ENCODE peak calls at places on chromosome 15, in four cellular contexts. I is heart left ventricle, P is astrocyte of the cerebellum, W is choroid plexus epithelial cell. N is an unnamed sample.

GRCh38 chr15:68356778-68357177 is 75.2 kb downstream of the ITGA11 start:
- DNase-seq in I (no peak), P (no peak), W (no peak), N (no peak)

GRCh38 chr15:84766461-84767005 is 18.1 kb downstream of the ZNF592 start:
- DNase-seq in I (no peak), P (no peak), W (no peak), N (no peak)

GRCh38 chr15:43488790-43489585 is 4.0 kb downstream of the TP53BP1 start:
- DNase-seq in I (no peak), P (no peak), W (peak), N (no peak)

GRCh38 chr15:85564686-85565085 is 184.3 kb downstream of the AKAP13 start:
- DNase-seq in I (no peak), P (no peak), W (peak), N (no peak)

GRCh38 chr15:70259640-70260066 is 161.9 kb upstream of the TLE3 start:
- DNase-seq in I (no peak), P (no peak), W (no peak), N (no peak)

GRCh38 chr15:57551717-57552677 is 39.7 kb upstream of the MYZAP start:
- DNase-seq in I (peak), P (peak), W (peak), N (no peak)

GRCh38 chr15:33278816-33279612 is 31.8 kb upstream of the RYR3 start:
- DNase-seq in I (no peak), P (peak), W (peak), N (no peak)

GRCh38 chr15:73755481-73755880 is 2.3 kb upstream of the INSYN1 start:
- DNase-seq in I (no peak), P (no peak), W (no peak), N (no peak)

GRCh38 chr15:93414576-93415231 is 325.7 kb upstream of the RGMA start:
- DNase-seq in I (no peak), P (no peak), W (no peak), N (no peak)

GRCh38 chr15:22795206-22796063 is 9.0 kb downstream of the NIPA1 start:
- DNase-seq in I (no peak), P (no peak), W (no peak), N (no peak)

GRCh38 chr15:100930306-100930848 is 11.2 kb downstream of the LRRK1 start:
- DNase-seq in I (no peak), P (no peak), W (no peak), N (no peak)

GRCh38 chr15:64503197-64503596 is 42.8 kb downstream of the ZNF609 start:
- DNase-seq in I (no peak), P (no peak), W (peak), N (no peak)

GRCh38 chr15:89707577-89707976 is 17.0 kb downstream of the WDR93 start:
- DNase-seq in I (no peak), P (no peak), W (no peak), N (no peak)

GRCh38 chr15:61364871-61365270 is 135.8 kb upstream of the RORA start:
- DNase-seq in I (no peak), P (no peak), W (no peak), N (peak)

GRCh38 chr15:73231661-73232443 is 136.9 kb downstream of the HCN4 start:
- DNase-seq in I (no peak), P (peak), W (no peak), N (no peak)

GRCh38 chr15:44616974-44617373 is 46.5 kb downstream of the SPG11 start:
- DNase-seq in I (no peak), P (no peak), W (no peak), N (no peak)

GRCh38 chr15:68526269-68526668 is 52.5 kb upstream of the CORO2B start:
- DNase-seq in I (no peak), P (no peak), W (peak), N (no peak)

GRCh38 chr15:22933641-22934061 is 46.5 kb downstream of the CYFIP1 start:
- DNase-seq in I (no peak), P (peak), W (peak), N (no peak)

GRCh38 chr15:98914626-98915025 is 93.0 kb downstream of the PGPEP1L start:
- DNase-seq in I (no peak), P (peak), W (peak), N (no peak)

GRCh38 chr15:92909131-92909781 is 9.1 kb downstream of the CHD2 start:
- DNase-seq in I (no peak), P (peak), W (peak), N (no peak)

GRCh38 chr15:70669966-70670658 is 93.2 kb downstream of the UACA start:
- DNase-seq in I (peak), P (no peak), W (no peak), N (no peak)

GRCh38 chr15:26888761-26889160 is 21.9 kb downstream of the GABRA5 start:
- DNase-seq in I (no peak), P (no peak), W (no peak), N (peak)

DNA sequence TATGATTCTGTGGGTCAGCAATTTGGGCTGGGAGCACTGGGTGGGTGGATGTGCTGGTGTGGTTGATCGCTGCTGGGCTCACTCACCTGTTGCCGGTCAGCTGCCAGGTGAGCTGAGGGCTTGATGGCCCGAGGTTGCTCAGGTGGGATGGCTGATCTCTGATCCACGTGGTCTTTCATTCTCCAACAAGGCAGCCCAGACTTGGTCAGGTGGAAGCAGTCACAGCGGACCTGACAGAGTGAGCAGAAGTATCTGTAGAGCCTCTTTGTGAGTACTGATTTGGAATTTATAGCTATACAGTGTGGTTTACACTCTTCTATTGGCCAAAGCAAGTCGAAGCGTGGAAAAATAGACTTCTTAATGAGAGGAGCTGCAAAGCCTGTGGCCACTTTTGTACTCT is 97.2 kb upstream of the ADAMTSL3 start:
- DNase-seq in I (no peak), P (no peak), W (no peak), N (no peak)
- H3K4me3 ChIP-seq in I (no peak), P (no peak), W (no peak), N (no peak)

GRCh38 chr15:40323239-40323952 is at the start of gene INAFM2:
- DNase-seq in I (peak), P (peak), W (peak), N (peak)
- H3K4me3 ChIP-seq in I (peak), P (peak), W (peak), N (peak)

DNA sequence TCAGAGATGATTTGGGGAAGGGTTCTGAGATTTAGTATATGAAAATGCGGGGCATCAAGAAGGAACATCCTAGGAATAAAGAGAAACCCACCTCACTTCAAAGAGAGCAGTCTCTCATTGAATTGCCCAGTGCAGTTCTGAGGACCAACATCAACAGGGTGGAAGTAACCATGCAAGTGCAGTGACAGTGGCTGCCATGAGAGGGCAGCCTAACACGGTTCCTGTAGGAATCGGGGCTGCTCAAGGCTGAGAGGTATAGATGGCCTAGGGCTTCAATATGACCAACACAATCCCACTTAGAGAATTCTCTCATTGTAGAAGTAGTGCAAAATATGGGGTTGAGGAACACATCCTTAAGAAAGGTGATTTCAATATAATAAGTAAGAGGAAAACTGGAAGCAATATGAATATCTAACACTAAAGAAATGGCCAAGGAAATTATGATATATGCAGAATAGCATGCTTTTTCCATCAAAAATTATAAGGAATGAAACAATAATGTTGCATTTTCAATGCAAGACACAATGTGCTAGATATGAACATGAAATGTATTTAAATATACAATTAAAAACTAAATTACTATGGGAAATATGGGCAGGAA is 51.1 kb upstream of the ARRDC4 start:
- DNase-seq in I (peak), P (peak), W (peak), N (peak)
- H3K4me3 ChIP-seq in I (no peak), P (no peak), W (no peak), N (no peak)

DNA sequence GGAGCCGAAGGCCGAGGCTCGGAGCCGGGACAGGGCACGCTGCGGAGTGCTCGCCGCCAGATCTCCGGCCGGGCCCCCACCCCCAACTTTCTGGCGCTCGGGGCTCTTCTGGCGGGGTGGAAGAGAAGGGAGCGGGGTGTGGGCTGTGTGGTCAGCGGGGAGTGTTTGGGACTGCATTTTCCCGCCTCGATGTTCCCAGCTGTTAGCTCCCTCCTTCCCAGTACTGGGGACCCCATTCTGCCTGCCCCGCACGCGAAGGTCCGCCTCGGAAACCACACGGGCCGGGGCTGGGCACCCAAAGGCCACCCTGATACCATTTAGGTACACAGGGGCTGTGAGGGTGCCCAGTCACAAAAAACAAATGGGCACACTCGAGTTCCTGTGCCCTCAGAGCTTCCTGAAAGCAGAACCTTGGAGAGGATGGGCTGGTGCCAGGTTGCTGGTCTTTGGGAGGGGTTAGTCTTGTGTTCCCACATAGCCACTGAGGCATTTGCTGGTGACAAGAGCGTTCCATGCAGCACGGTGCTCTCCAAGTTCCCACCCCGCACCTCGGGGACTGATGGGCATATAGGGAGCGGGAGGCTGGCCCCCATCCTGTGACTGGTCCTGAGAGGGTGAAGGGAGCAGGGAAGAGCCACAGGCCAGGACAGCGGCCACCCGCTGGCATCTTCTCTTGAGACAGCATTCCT is 621 bp downstream of the TYRO3 start:
- DNase-seq in I (no peak), P (no peak), W (no peak), N (peak)
- H3K4me3 ChIP-seq in I (peak), P (peak), W (peak), N (peak)

GRCh38 chr15:67033012-67033411 is 32.4 kb upstream of the SMAD3 start:
- DNase-seq in I (no peak), P (no peak), W (no peak), N (no peak)
- H3K4me3 ChIP-seq in I (peak), P (no peak), W (no peak), N (peak)

GRCh38 chr15:42368096-42368495 is 8.8 kb downstream of the CAPN3 start:
- DNase-seq in I (no peak), P (no peak), W (peak), N (no peak)
- H3K4me3 ChIP-seq in I (no peak), P (no peak), W (no peak), N (no peak)

DNA sequence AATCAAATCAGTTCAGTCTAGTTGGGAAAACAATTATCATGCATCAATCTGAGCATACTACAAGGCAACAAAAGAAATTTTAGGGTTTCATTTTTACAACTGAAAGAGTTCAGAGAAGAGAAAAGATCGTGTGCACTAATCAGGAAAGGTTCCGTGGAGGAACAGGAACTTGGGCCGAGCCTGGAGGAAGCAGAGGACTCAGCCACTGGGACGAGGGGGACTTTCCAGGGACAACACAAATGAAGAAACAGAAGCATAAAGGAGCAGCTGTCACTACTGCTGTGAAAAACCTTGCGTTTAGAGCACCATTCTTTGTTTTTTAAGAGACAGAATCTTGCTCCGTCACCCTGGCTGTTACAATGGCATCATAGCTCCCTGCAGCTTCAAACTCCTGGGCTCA is 60.5 kb downstream of the MYO1E start:
- DNase-seq in I (no peak), P (no peak), W (no peak), N (no peak)
- H3K4me3 ChIP-seq in I (no peak), P (no peak), W (no peak), N (no peak)

N was measured in testis.